ENCODE peak calls at places on chromosomes 16 and 17, in four cellular contexts. U is cardiac fibroblast, L is AG10803, H is RWPE1. P is an unnamed sample.

GRCh38 chr17:74119049-74119580 is 84.4 kb upstream of the RPL38 start:
- DNase-seq in U (no peak), L (no peak), H (no peak), P (no peak)

GRCh38 chr17:72702136-72702735 is 390.3 kb downstream of the SLC39A11 start:
- DNase-seq in U (peak), L (peak), H (no peak), P (no peak)

GRCh38 chr17:40399185-40399584 is 18.5 kb downstream of the TOP2A start:
- DNase-seq in U (peak), L (peak), H (peak), P (no peak)

GRCh38 chr16:31064882-31065461 is 9.1 kb downstream of the ZNF668 start:
- DNase-seq in U (peak), L (peak), H (peak), P (no peak)

GRCh38 chr16:22191966-22192260 is 14.2 kb upstream of the EEF2K start:
- DNase-seq in U (no peak), L (no peak), H (no peak), P (no peak)

GRCh38 chr16:16797239-16797638 is 418.3 kb downstream of the NPIPA7 start:
- DNase-seq in U (no peak), L (no peak), H (no peak), P (no peak)

GRCh38 chr16:69709456-69710084 is 16.8 kb downstream of the NQO1 start:
- DNase-seq in U (peak), L (peak), H (peak), P (no peak)

GRCh38 chr16:74601131-74601871 is 5.6 kb downstream of the GLG1 start:
- DNase-seq in U (no peak), L (no peak), H (peak), P (no peak)

GRCh38 chr16:71709231-71709781 is 15.2 kb downstream of the PHLPP2 start:
- DNase-seq in U (peak), L (peak), H (peak), P (no peak)

GRCh38 chr17:21298983-21299519 is 14.5 kb downstream of the MAP2K3 start:
- DNase-seq in U (no peak), L (no peak), H (no peak), P (no peak)

GRCh38 chr17:1058423-1059130 is 61.6 kb downstream of the TIMM22 start:
- DNase-seq in U (peak), L (peak), H (peak), P (no peak)

GRCh38 chr17:7427549-7427948 is 1.1 kb upstream of the SPEM3 start:
- DNase-seq in U (no peak), L (no peak), H (no peak), P (no peak)

GRCh38 chr17:2222901-2223616 is 80.5 kb downstream of the SMG6 start:
- DNase-seq in U (peak), L (peak), H (no peak), P (no peak)

GRCh38 chr17:33012522-33013033 is 20.9 kb downstream of the SPACA3 start:
- DNase-seq in U (peak), L (peak), H (peak), P (no peak)

GRCh38 chr16:84867696-84868095 is 47.9 kb downstream of the CRISPLD2 start:
- DNase-seq in U (no peak), L (no peak), H (no peak), P (no peak)

GRCh38 chr16:84862804-84863484 is 43.2 kb downstream of the CRISPLD2 start:
- DNase-seq in U (no peak), L (no peak), H (no peak), P (no peak)

GRCh38 chr16:84863485-84863814 is 43.7 kb downstream of the CRISPLD2 start:
- DNase-seq in U (no peak), L (no peak), H (no peak), P (no peak)

GRCh38 chr16:84861671-84862070 is 41.9 kb downstream of the CRISPLD2 start:
- DNase-seq in U (no peak), L (no peak), H (no peak), P (no peak)

DNA sequence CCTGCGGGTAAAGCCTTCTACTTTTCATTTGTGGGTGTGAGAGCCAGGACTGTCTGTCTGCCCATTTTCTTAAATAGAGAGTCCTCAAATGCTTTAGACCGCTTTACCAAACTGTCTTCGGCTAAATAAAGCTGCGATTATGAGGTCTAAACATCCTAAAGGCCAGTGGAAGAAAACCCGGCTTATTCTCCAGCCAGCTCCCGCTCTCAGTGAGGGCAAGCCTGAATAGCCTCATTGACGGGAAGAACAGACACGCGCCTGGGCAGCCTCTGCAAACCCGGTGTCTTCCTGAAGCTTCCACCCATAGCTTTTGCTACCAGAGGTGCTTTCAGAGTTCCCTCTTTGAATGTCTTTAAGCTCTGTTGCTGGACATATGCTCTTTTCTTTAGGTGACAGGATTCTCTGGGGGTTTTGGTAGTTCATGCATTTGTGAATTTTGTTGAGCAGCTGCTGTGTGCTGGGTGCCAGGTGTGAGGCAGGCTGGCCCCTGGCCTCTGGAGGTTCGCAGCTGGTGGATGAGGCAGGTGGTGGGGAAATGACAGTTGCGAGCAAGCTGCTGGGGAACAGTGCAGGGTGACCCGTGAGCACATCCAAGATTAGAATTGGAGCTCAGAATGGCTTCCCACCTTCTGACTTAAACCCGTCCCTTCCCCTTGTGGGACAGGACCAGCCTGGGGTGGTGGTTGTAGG is 44.6 kb downstream of the CRISPLD2 start:
- DNase-seq in U (no peak), L (no peak), H (no peak), P (no peak)
- TF ChIP-seq CTCF in U (no peak), L (no peak), H (no peak), P (no peak)

DNA sequence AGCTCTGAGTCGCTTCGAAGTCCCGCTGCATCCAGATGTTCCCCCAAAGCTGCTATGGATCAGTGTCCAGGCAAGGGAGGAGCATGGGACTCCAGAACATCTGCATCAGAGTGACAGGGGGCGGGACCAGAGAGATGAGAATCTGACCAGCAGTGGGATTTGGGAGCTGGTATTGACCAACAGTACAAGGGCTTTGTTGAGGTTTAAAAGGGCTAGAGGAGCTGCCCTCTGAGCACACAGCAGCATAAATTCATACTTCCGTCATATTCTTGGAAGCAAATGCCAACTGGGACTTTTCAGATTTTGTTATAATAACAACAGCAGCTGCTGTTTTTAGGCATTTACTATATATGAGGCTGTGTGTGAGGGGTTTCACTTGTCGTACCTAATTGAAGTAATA is 10.6 kb downstream of the RBFOX1 start:
- DNase-seq in U (no peak), L (no peak), H (no peak), P (no peak)
- TF ChIP-seq CTCF in U (no peak), L (no peak), H (no peak), P (no peak)

GRCh38 chr16:80265624-80266306 is 275.0 kb upstream of the DYNLRB2 start:
- DNase-seq in U (peak), L (peak), H (no peak), P (no peak)
- TF ChIP-seq CTCF in U (no peak), L (no peak), H (no peak), P (no peak)

GRCh38 chr17:59002126-59002525 is 104.6 kb downstream of the TRIM37 start:
- DNase-seq in U (no peak), L (no peak), H (no peak), P (no peak)

GRCh38 chr17:59001158-59001814 is 105.4 kb downstream of the TRIM37 start:
- DNase-seq in U (peak), L (peak), H (no peak), P (no peak)

GRCh38 chr17:59003860-59004259 is 102.8 kb downstream of the TRIM37 start:
- DNase-seq in U (no peak), L (no peak), H (no peak), P (no peak)

GRCh38 chr17:59002848-59003247 is 103.8 kb downstream of the TRIM37 start:
- DNase-seq in U (peak), L (peak), H (no peak), P (no peak)

DNA sequence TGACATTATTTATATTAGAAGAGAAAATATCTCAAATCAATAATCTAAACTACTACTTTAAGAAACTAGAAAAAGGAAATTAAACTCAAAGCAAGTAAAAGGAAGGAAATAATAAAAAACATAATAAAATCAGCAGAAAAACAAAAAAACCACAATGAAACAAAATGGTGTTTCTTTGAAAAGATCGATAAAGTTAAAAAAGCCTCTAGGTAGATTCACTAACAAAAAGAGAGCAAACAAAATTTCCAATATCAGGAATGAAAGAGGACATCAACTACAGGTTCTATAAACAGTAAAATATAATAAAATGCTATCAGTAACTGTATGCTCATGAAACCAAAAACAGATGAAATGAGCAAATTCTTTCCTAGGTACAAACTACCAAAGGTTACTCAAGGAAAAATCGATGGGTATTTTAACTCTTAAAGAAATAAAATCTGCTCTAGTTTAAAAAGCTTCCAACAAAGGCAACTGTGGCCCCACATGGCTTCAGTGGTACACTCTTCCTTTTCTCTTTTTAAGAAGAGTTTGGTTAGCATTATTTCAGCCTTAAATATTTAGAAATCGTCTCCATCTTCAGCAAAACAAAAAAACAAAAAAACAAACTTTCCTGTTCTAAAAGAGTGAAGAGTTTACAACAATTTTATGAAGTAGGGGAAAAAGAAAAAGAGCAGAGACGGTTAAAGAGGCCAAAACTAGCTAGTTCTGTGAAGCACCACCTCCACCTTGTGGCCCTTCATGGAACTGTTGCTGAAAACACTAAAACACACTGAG is 102.2 kb downstream of the TRIM37 start:
- DNase-seq in U (peak), L (peak), H (peak), P (peak)
- TF ChIP-seq CTCF in U (peak), L (peak), H (peak), P (peak)

DNA sequence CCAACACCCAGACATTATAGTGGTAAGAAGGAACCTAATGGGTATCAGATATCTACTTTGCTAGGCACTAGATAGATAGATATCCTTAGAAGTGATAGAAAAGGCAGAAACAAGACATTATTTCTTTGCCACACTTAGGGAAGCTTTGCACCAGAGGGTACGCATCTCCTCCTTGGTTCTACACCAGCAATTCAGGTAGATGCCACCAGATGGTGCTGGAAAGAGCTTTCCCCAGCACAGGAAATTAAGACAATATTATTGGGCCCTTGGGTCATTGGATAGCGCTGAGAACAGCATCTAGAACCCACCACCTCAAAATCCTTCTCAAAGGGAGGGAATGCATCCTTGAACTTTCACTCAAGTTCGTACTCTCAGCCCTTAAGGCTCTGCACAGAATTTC is 173.8 kb upstream of the CCL2 start:
- DNase-seq in U (peak), L (no peak), H (no peak), P (no peak)
- TF ChIP-seq CTCF in U (peak), L (peak), H (peak), P (peak)

GRCh38 chr17:44930667-44931066 is 15.4 kb upstream of the GFAP start:
- DNase-seq in U (no peak), L (no peak), H (no peak), P (no peak)
- TF ChIP-seq CTCF in U (no peak), L (no peak), H (no peak), P (no peak)

GRCh38 chr17:81381632-81382577 is 13.4 kb upstream of the BAHCC1 start:
- DNase-seq in U (no peak), L (no peak), H (no peak), P (no peak)

GRCh38 chr17:81380682-81381518 is 14.4 kb upstream of the BAHCC1 start:
- DNase-seq in U (no peak), L (no peak), H (no peak), P (no peak)

GRCh38 chr17:81378941-81379511 is 16.2 kb upstream of the BAHCC1 start:
- DNase-seq in U (no peak), L (no peak), H (no peak), P (no peak)

GRCh38 chr17:81380117-81380516 is 15.1 kb upstream of the BAHCC1 start:
- DNase-seq in U (no peak), L (no peak), H (no peak), P (no peak)

DNA sequence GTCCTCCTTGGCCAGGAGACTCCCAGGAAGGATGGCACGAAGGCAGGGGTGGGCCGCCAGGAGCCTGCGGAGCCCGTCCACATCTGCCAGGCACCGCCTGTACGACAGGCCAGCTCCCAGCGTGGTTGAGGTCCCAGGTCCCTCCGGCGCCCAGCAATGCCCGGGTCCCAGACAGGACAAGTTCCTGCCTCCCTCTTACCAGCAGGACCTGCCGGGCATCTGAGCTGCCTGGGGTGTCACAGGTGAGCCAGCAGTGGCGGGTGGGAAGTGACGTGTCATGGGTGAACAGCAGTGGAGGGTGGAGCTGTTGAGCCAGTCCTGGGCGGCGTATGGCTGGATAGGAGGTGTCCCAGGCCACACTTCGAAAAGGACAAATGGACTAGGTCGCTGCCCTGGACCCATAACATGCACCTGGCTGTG is 15.7 kb upstream of the BAHCC1 start:
- DNase-seq in U (no peak), L (no peak), H (no peak), P (no peak)
- TF ChIP-seq CTCF in U (no peak), L (no peak), H (no peak), P (no peak)

DNA sequence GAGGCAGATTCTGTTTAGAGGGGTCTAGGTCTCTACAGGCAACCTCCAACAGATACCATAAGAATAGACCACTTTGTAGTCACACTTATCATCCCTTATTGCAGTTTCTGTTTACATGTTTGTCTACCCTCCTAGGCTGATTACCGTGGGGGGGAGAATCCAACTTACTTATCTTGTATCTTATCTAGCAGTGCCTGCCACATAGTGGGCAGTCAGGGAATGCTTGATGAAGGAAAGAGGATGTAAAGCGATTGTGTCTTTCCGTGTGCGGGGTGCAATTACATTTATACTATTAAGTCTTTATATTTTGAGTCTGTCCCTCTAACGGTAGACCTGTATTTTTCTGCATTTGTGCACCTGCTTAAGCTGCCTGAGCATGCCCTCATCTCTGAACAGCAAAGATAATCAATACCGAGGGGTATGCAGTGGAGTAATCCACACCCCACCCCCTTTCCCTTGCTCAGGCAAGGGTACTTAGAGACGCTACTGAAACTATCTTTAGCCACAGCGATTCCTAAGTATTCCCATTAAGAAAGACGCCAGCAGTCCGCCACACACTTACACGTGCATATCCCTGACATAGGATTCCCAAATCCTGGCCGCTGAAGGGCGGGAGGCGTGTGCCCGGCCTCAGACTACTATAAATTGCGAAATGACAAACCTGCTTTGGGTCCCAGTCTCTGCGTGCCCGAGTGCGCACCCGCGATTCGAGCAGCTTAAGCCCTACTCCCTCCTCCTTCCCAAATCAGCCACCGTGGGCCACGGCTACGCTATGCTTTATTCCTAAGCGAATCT is 635 bp upstream of the AATF start:
- DNase-seq in U (no peak), L (no peak), H (no peak), P (no peak)
- TF ChIP-seq CTCF in U (no peak), L (no peak), H (no peak), P (no peak)

DNA sequence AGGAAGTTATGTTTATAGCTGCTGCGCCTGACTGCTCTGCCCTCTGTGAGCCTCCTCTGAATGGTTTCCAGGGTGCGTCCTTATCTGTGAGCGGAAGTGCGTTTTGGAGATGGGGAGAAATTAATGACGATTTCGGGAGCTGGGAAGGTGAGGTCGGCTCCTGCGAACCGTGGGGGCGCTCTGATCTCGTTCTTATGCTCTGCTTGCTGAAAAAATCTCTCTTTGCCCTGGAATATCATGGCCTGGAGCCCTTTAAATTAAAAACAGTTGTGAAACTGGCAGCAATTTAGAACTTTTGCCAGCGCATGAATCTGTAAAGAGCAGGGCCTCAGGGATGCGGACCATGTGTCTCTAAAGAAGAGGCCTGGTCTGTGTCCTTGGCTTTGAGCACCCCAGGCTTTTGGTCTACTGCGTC is 135.8 kb upstream of the ZFHX3 start:
- DNase-seq in U (peak), L (peak), H (no peak), P (no peak)
- TF ChIP-seq CTCF in U (no peak), L (peak), H (no peak), P (no peak)